ENCODE peak calls at places on chromosome 21, in seven cellular contexts. One of them, this sample, is unnamed.

GRCh38 chr21:35517848-35518247 is 468.7 kb upstream of the RUNX1 start:
- DNase-seq in activated CD4-positive, CD25-positive, alpha-beta regulatory T cell treated with anti-CD3 and anti-CD28 coated beads, Interleukin-2, amount 50 U/mL, for 72 hours: no peak
- DNase-seq in T-cell: no peak
- DNase-seq in adipocyte: no peak
- DNase-seq in cardiac septum: no peak
- DNase-seq in fibroblast of lung: no peak
- DNase-seq in germinal center: no peak
- DNase-seq in this sample: no peak

GRCh38 chr21:42113926-42114409 is 42.9 kb downstream of the UMODL1 start:
- DNase-seq in adipocyte: peak
- DNase-seq in fibroblast of lung: no peak
- DNase-seq in activated CD4-positive, CD25-positive, alpha-beta regulatory T cell treated with anti-CD3 and anti-CD28 coated beads, Interleukin-2, amount 50 U/mL, for 72 hours: no peak
- DNase-seq in cardiac septum: no peak
- DNase-seq in T-cell: no peak
- DNase-seq in germinal center: no peak
- DNase-seq in this sample: no peak

GRCh38 chr21:33265664-33266049 is 510 bp upstream of the IL10RB start:
- DNase-seq in adipocyte: no peak
- DNase-seq in germinal center: peak
- DNase-seq in T-cell: no peak
- DNase-seq in cardiac septum: peak
- DNase-seq in activated CD4-positive, CD25-positive, alpha-beta regulatory T cell treated with anti-CD3 and anti-CD28 coated beads, Interleukin-2, amount 50 U/mL, for 72 hours: peak
- DNase-seq in fibroblast of lung: no peak
- DNase-seq in this sample: peak

GRCh38 chr21:46100020-46100419 is 2.1 kb downstream of the COL6A2 start:
- DNase-seq in T-cell: no peak
- DNase-seq in adipocyte: no peak
- DNase-seq in activated CD4-positive, CD25-positive, alpha-beta regulatory T cell treated with anti-CD3 and anti-CD28 coated beads, Interleukin-2, amount 50 U/mL, for 72 hours: no peak
- DNase-seq in fibroblast of lung: no peak
- DNase-seq in cardiac septum: no peak
- DNase-seq in germinal center: no peak
- DNase-seq in this sample: no peak

GRCh38 chr21:22871692-22872091 is 1873.5 kb downstream of the NCAM2 start:
- DNase-seq in adipocyte: no peak
- DNase-seq in T-cell: no peak
- DNase-seq in cardiac septum: no peak
- DNase-seq in activated CD4-positive, CD25-positive, alpha-beta regulatory T cell treated with anti-CD3 and anti-CD28 coated beads, Interleukin-2, amount 50 U/mL, for 72 hours: no peak
- DNase-seq in germinal center: no peak
- DNase-seq in fibroblast of lung: no peak
- DNase-seq in this sample: no peak

GRCh38 chr21:46425566-46425965 is 33.1 kb upstream of the DIP2A start:
- DNase-seq in activated CD4-positive, CD25-positive, alpha-beta regulatory T cell treated with anti-CD3 and anti-CD28 coated beads, Interleukin-2, amount 50 U/mL, for 72 hours: no peak
- DNase-seq in germinal center: no peak
- DNase-seq in fibroblast of lung: no peak
- DNase-seq in cardiac septum: no peak
- DNase-seq in T-cell: peak
- DNase-seq in adipocyte: no peak
- DNase-seq in this sample: no peak

GRCh38 chr21:28590026-28590425 is 402.7 kb downstream of the LTN1 start:
- DNase-seq in adipocyte: no peak
- DNase-seq in activated CD4-positive, CD25-positive, alpha-beta regulatory T cell treated with anti-CD3 and anti-CD28 coated beads, Interleukin-2, amount 50 U/mL, for 72 hours: no peak
- DNase-seq in cardiac septum: no peak
- DNase-seq in T-cell: no peak
- DNase-seq in fibroblast of lung: no peak
- DNase-seq in germinal center: no peak
- DNase-seq in this sample: no peak

GRCh38 chr21:35236090-35236489 is 187.0 kb upstream of the RUNX1 start:
- DNase-seq in germinal center: no peak
- DNase-seq in cardiac septum: no peak
- DNase-seq in fibroblast of lung: no peak
- DNase-seq in adipocyte: no peak
- DNase-seq in activated CD4-positive, CD25-positive, alpha-beta regulatory T cell treated with anti-CD3 and anti-CD28 coated beads, Interleukin-2, amount 50 U/mL, for 72 hours: no peak
- DNase-seq in T-cell: no peak
- DNase-seq in this sample: no peak

GRCh38 chr21:21084179-21084578 is 86.0 kb downstream of the NCAM2 start:
- DNase-seq in germinal center: no peak
- DNase-seq in fibroblast of lung: peak
- DNase-seq in adipocyte: peak
- DNase-seq in activated CD4-positive, CD25-positive, alpha-beta regulatory T cell treated with anti-CD3 and anti-CD28 coated beads, Interleukin-2, amount 50 U/mL, for 72 hours: no peak
- DNase-seq in cardiac septum: no peak
- DNase-seq in T-cell: no peak
- DNase-seq in this sample: no peak

GRCh38 chr21:8991968-8992621 is 1529.3 kb upstream of the TPTE start:
- DNase-seq in cardiac septum: no peak
- DNase-seq in activated CD4-positive, CD25-positive, alpha-beta regulatory T cell treated with anti-CD3 and anti-CD28 coated beads, Interleukin-2, amount 50 U/mL, for 72 hours: no peak
- DNase-seq in germinal center: no peak
- DNase-seq in T-cell: no peak
- DNase-seq in fibroblast of lung: peak
- DNase-seq in adipocyte: no peak
- DNase-seq in this sample: peak

GRCh38 chr21:38365521-38365920 is 108.7 kb downstream of the KCNJ15 start:
- DNase-seq in T-cell: no peak
- DNase-seq in cardiac septum: no peak
- DNase-seq in adipocyte: no peak
- DNase-seq in germinal center: no peak
- DNase-seq in activated CD4-positive, CD25-positive, alpha-beta regulatory T cell treated with anti-CD3 and anti-CD28 coated beads, Interleukin-2, amount 50 U/mL, for 72 hours: no peak
- DNase-seq in fibroblast of lung: no peak
- DNase-seq in this sample: no peak

This sample was measured in SW480.